ENCODE peak calls at places on chromosome 13, in six cellular contexts. One of them, this sample, is unnamed.

GRCh38 chr13:36031490-36031889 is 99.7 kb downstream of the DCLK1 start:
- DNase-seq in GF-D8: no peak
- DNase-seq in T-helper 17 cell: no peak
- DNase-seq in lower leg skin: no peak
- DNase-seq in T-cell: no peak
- DNase-seq in fibroblast of the conjunctiva: no peak
- DNase-seq in this sample: no peak

GRCh38 chr13:77898097-77898496 is 20.5 kb downstream of the EDNRB start:
- DNase-seq in GF-D8: no peak
- DNase-seq in T-helper 17 cell: no peak
- DNase-seq in lower leg skin: no peak
- DNase-seq in T-cell: no peak
- DNase-seq in fibroblast of the conjunctiva: no peak
- DNase-seq in this sample: no peak

GRCh38 chr13:113646376-113646775 is 11.6 kb downstream of the ATP4B start:
- DNase-seq in GF-D8: no peak
- DNase-seq in T-helper 17 cell: no peak
- DNase-seq in lower leg skin: no peak
- DNase-seq in T-cell: no peak
- DNase-seq in fibroblast of the conjunctiva: no peak
- DNase-seq in this sample: no peak

GRCh38 chr13:98371624-98372023 is 194.6 kb upstream of the RNF113B start:
- DNase-seq in GF-D8: no peak
- DNase-seq in T-helper 17 cell: no peak
- DNase-seq in lower leg skin: no peak
- DNase-seq in T-cell: no peak
- DNase-seq in fibroblast of the conjunctiva: no peak
- DNase-seq in this sample: no peak

GRCh38 chr13:41004875-41005693 is 14.0 kb downstream of the ELF1 start:
- DNase-seq in GF-D8: peak
- DNase-seq in T-helper 17 cell: no peak
- DNase-seq in lower leg skin: no peak
- DNase-seq in T-cell: no peak
- DNase-seq in fibroblast of the conjunctiva: no peak
- DNase-seq in this sample: peak

GRCh38 chr13:51093574-51093973 is 17.5 kb downstream of the C13orf42 start:
- DNase-seq in GF-D8: no peak
- DNase-seq in T-helper 17 cell: no peak
- DNase-seq in lower leg skin: no peak
- DNase-seq in T-cell: no peak
- DNase-seq in fibroblast of the conjunctiva: no peak
- DNase-seq in this sample: no peak

GRCh38 chr13:44368599-44369368 is 4.8 kb upstream of the SERP2 start:
- DNase-seq in GF-D8: no peak
- DNase-seq in T-helper 17 cell: no peak
- DNase-seq in lower leg skin: no peak
- DNase-seq in T-cell: no peak
- DNase-seq in fibroblast of the conjunctiva: no peak
- DNase-seq in this sample: no peak

GRCh38 chr13:30429721-30430694 is 7.7 kb downstream of the UBE2L5 start:
- DNase-seq in GF-D8: no peak
- DNase-seq in T-helper 17 cell: no peak
- DNase-seq in lower leg skin: no peak
- DNase-seq in T-cell: no peak
- DNase-seq in fibroblast of the conjunctiva: peak
- DNase-seq in this sample: no peak

GRCh38 chr13:102940143-102940542 is 94.3 kb downstream of the ERCC5 start:
- DNase-seq in GF-D8: no peak
- DNase-seq in T-helper 17 cell: no peak
- DNase-seq in lower leg skin: no peak
- DNase-seq in T-cell: no peak
- DNase-seq in fibroblast of the conjunctiva: no peak
- DNase-seq in this sample: no peak

GRCh38 chr13:111874981-111875380 is 192.0 kb upstream of the SOX1 start:
- DNase-seq in GF-D8: no peak
- DNase-seq in T-helper 17 cell: no peak
- DNase-seq in lower leg skin: no peak
- DNase-seq in T-cell: no peak
- DNase-seq in fibroblast of the conjunctiva: no peak
- DNase-seq in this sample: no peak

GRCh38 chr13:39023316-39023715 is 14.6 kb downstream of the PROSER1 start:
- DNase-seq in GF-D8: no peak
- DNase-seq in T-helper 17 cell: no peak
- DNase-seq in lower leg skin: no peak
- DNase-seq in T-cell: no peak
- DNase-seq in fibroblast of the conjunctiva: no peak
- DNase-seq in this sample: no peak

GRCh38 chr13:48318014-48318713 is 14.6 kb downstream of the RB1 start:
- DNase-seq in GF-D8: no peak
- DNase-seq in T-helper 17 cell: no peak
- DNase-seq in lower leg skin: no peak
- DNase-seq in T-cell: no peak
- DNase-seq in fibroblast of the conjunctiva: no peak
- DNase-seq in this sample: no peak

GRCh38 chr13:92513672-92514071 is 712.9 kb upstream of the GPC6 start:
- DNase-seq in GF-D8: no peak
- DNase-seq in T-helper 17 cell: no peak
- DNase-seq in lower leg skin: no peak
- DNase-seq in T-cell: no peak
- DNase-seq in fibroblast of the conjunctiva: peak
- DNase-seq in this sample: no peak

GRCh38 chr13:30364133-30364532 is 56.8 kb upstream of the KATNAL1 start:
- DNase-seq in GF-D8: no peak
- DNase-seq in T-helper 17 cell: no peak
- DNase-seq in lower leg skin: no peak
- DNase-seq in T-cell: no peak
- DNase-seq in fibroblast of the conjunctiva: no peak
- DNase-seq in this sample: no peak

GRCh38 chr13:34207334-34207733 is 389.4 kb downstream of the RFC3 start:
- DNase-seq in GF-D8: no peak
- DNase-seq in T-helper 17 cell: no peak
- DNase-seq in lower leg skin: no peak
- DNase-seq in T-cell: no peak
- DNase-seq in fibroblast of the conjunctiva: peak
- DNase-seq in this sample: no peak

GRCh38 chr13:38804536-38804935 is 117.7 kb downstream of the FREM2 start:
- DNase-seq in GF-D8: no peak
- DNase-seq in T-helper 17 cell: no peak
- DNase-seq in lower leg skin: no peak
- DNase-seq in T-cell: no peak
- DNase-seq in fibroblast of the conjunctiva: no peak
- DNase-seq in this sample: no peak

GRCh38 chr13:77002590-77003190 is 10.8 kb downstream of the CLN5 start:
- DNase-seq in GF-D8: no peak
- DNase-seq in T-helper 17 cell: no peak
- DNase-seq in lower leg skin: no peak
- DNase-seq in T-cell: no peak
- DNase-seq in fibroblast of the conjunctiva: peak
- DNase-seq in this sample: peak

This sample was measured in AML-193.